ENCODE peak calls at places on chromosomes 11 and 22, in five cellular contexts. One of them, this sample, is unnamed. For H3K36me3, the result is how much of the 10 kb centered on the place peaks cover.

GRCh38 chr11:2459796-2460531 is 15.2 kb downstream of the KCNQ1 start:
- DNase-seq in MM.1S: peak
- DNase-seq in cardiac muscle cell: no peak
- DNase-seq in tibial artery: peak
- DNase-seq in PC-3: no peak
- DNase-seq in this sample: no peak

GRCh38 chr22:42902875-42903510 is 45.9 kb upstream of the ARFGAP3 start:
- DNase-seq in MM.1S: no peak
- DNase-seq in cardiac muscle cell: peak
- DNase-seq in tibial artery: no peak
- DNase-seq in PC-3: no peak
- DNase-seq in this sample: no peak

GRCh38 chr11:83008581-83008923 is 63.1 kb downstream of the RAB30 start:
- DNase-seq in MM.1S: no peak
- DNase-seq in cardiac muscle cell: no peak
- DNase-seq in tibial artery: no peak
- DNase-seq in PC-3: no peak
- DNase-seq in this sample: no peak

GRCh38 chr11:37699644-37700043 is 1101.6 kb upstream of the RAG2 start:
- DNase-seq in MM.1S: no peak
- DNase-seq in cardiac muscle cell: no peak
- DNase-seq in tibial artery: no peak
- DNase-seq in PC-3: no peak
- DNase-seq in this sample: no peak

GRCh38 chr11:117457835-117458234 is 130.2 kb downstream of the CEP164 start:
- DNase-seq in MM.1S: no peak
- DNase-seq in cardiac muscle cell: no peak
- DNase-seq in tibial artery: peak
- DNase-seq in PC-3: no peak
- DNase-seq in this sample: no peak

GRCh38 chr22:40665312-40665711 is 14.0 kb upstream of the MCHR1 start:
- DNase-seq in MM.1S: no peak
- DNase-seq in cardiac muscle cell: no peak
- DNase-seq in tibial artery: peak
- DNase-seq in PC-3: no peak
- DNase-seq in this sample: no peak

GRCh38 chr11:2921261-2921660 is 8.0 kb downstream of the PHLDA2 start:
- DNase-seq in MM.1S: no peak
- DNase-seq in cardiac muscle cell: no peak
- DNase-seq in tibial artery: no peak
- DNase-seq in PC-3: no peak
- DNase-seq in this sample: no peak

GRCh38 chr22:39522567-39523300 is 2.4 kb downstream of the ATF4 start:
- DNase-seq in MM.1S: no peak
- DNase-seq in cardiac muscle cell: peak
- DNase-seq in tibial artery: peak
- DNase-seq in PC-3: peak
- DNase-seq in this sample: peak

GRCh38 chr11:12473366-12473765 is 96.0 kb downstream of the PARVA start:
- DNase-seq in MM.1S: no peak
- DNase-seq in cardiac muscle cell: no peak
- DNase-seq in tibial artery: no peak
- DNase-seq in PC-3: no peak
- DNase-seq in this sample: no peak

GRCh38 chr11:111938687-111939160 is 1.6 kb downstream of the DIXDC1 start:
- DNase-seq in MM.1S: peak
- DNase-seq in cardiac muscle cell: no peak
- DNase-seq in tibial artery: no peak
- DNase-seq in PC-3: peak
- DNase-seq in this sample: no peak

GRCh38 chr11:11366793-11367192 is 13.7 kb upstream of the CSNK2A3 start:
- DNase-seq in MM.1S: no peak
- DNase-seq in cardiac muscle cell: peak
- DNase-seq in tibial artery: no peak
- DNase-seq in PC-3: peak
- DNase-seq in this sample: no peak

GRCh38 chr22:48806227-48806781 is 1021.4 kb downstream of the BRD1 start:
- DNase-seq in MM.1S: no peak
- DNase-seq in cardiac muscle cell: no peak
- DNase-seq in tibial artery: no peak
- DNase-seq in PC-3: no peak
- DNase-seq in this sample: no peak

GRCh38 chr11:2269601-2270321 is 627 bp downstream of the ASCL2 start:
- DNase-seq in MM.1S: no peak
- DNase-seq in cardiac muscle cell: peak
- DNase-seq in tibial artery: peak
- DNase-seq in PC-3: peak
- DNase-seq in this sample: peak

GRCh38 chr11:9001736-9002135 is 2.1 kb downstream of the NRIP3 start:
- DNase-seq in MM.1S: no peak
- DNase-seq in cardiac muscle cell: no peak
- DNase-seq in tibial artery: no peak
- DNase-seq in PC-3: peak
- DNase-seq in this sample: peak

GRCh38 chr22:43085658-43086606 is 3.3 kb downstream of the TTLL1 start:
- DNase-seq in MM.1S: peak
- DNase-seq in cardiac muscle cell: peak
- DNase-seq in tibial artery: no peak
- DNase-seq in PC-3: no peak
- DNase-seq in this sample: no peak

GRCh38 chr11:134062255-134063030 is 6.4 kb upstream of the JAM3 start:
- DNase-seq in MM.1S: no peak
- DNase-seq in cardiac muscle cell: no peak
- DNase-seq in tibial artery: no peak
- DNase-seq in PC-3: no peak
- DNase-seq in this sample: no peak

GRCh38 chr11:20342347-20343279 is 20.9 kb upstream of the HTATIP2 start:
- DNase-seq in MM.1S: no peak
- DNase-seq in cardiac muscle cell: peak
- DNase-seq in tibial artery: no peak
- DNase-seq in PC-3: no peak
- DNase-seq in this sample: no peak

GRCh38 chr11:95338430-95338991 is 107.5 kb upstream of the SESN3 start:
- DNase-seq in MM.1S: no peak
- DNase-seq in cardiac muscle cell: peak
- DNase-seq in tibial artery: peak
- DNase-seq in PC-3: no peak
- DNase-seq in this sample: no peak

GRCh38 chr11:58905716-58906547 is 33.4 kb upstream of the GLYATL1 start:
- DNase-seq in MM.1S: no peak
- DNase-seq in cardiac muscle cell: peak
- DNase-seq in tibial artery: peak
- DNase-seq in PC-3: peak
- DNase-seq in this sample: peak

GRCh38 chr11:64649304-64649703 is 58.3 kb downstream of the SLC22A12 start:
- DNase-seq in MM.1S: no peak
- DNase-seq in cardiac muscle cell: peak
- DNase-seq in tibial artery: no peak
- DNase-seq in PC-3: peak
- DNase-seq in this sample: no peak

GRCh38 chr22:20464096-20464614 is 26.5 kb upstream of the SCARF2 start:
- DNase-seq in MM.1S: peak
- DNase-seq in cardiac muscle cell: no peak
- DNase-seq in tibial artery: no peak
- DNase-seq in PC-3: no peak
- DNase-seq in this sample: no peak

GRCh38 chr11:12701815-12702214 is 27.6 kb downstream of the TEAD1 start:
- DNase-seq in MM.1S: no peak
- DNase-seq in cardiac muscle cell: no peak
- DNase-seq in tibial artery: no peak
- DNase-seq in PC-3: no peak
- DNase-seq in this sample: no peak

GRCh38 chr22:42432020-42432596 is at the start of gene NFAM1:
- DNase-seq in MM.1S: no peak
- DNase-seq in cardiac muscle cell: no peak
- DNase-seq in tibial artery: peak
- DNase-seq in PC-3: no peak
- DNase-seq in this sample: no peak

GRCh38 chr11:66866420-66867010 is 9.7 kb downstream of the LRFN4 start:
- DNase-seq in MM.1S: no peak
- DNase-seq in cardiac muscle cell: no peak
- DNase-seq in tibial artery: no peak
- DNase-seq in PC-3: no peak
- DNase-seq in this sample: no peak

GRCh38 chr11:5922749-5923426 is 19.2 kb upstream of the OR56A3 start:
- DNase-seq in MM.1S: no peak
- DNase-seq in cardiac muscle cell: no peak
- DNase-seq in tibial artery: no peak
- DNase-seq in PC-3: peak
- DNase-seq in this sample: no peak

GRCh38 chr11:6251990-6252473 is 7.6 kb upstream of the CCKBR start:
- DNase-seq in MM.1S: no peak
- DNase-seq in cardiac muscle cell: no peak
- DNase-seq in tibial artery: no peak
- DNase-seq in PC-3: no peak
- DNase-seq in this sample: no peak

GRCh38 chr11:3166268-3167142 is 1.4 kb upstream of the OSBPL5 start:
- DNase-seq in MM.1S: no peak
- DNase-seq in cardiac muscle cell: no peak
- DNase-seq in tibial artery: peak
- DNase-seq in PC-3: no peak
- DNase-seq in this sample: no peak

GRCh38 chr11:87739766-87740165 is 435.5 kb downstream of the RAB38 start:
- DNase-seq in MM.1S: no peak
- DNase-seq in cardiac muscle cell: no peak
- DNase-seq in tibial artery: no peak
- DNase-seq in PC-3: no peak
- DNase-seq in this sample: no peak

GRCh38 chr11:12092714-12093113 is 17.7 kb upstream of the MICAL2 start:
- DNase-seq in MM.1S: no peak
- DNase-seq in cardiac muscle cell: no peak
- DNase-seq in tibial artery: peak
- DNase-seq in PC-3: no peak
- DNase-seq in this sample: no peak

GRCh38 chr22:24323233-24323632 is 52.6 kb downstream of the SPECC1L start:
- DNase-seq in MM.1S: no peak
- DNase-seq in cardiac muscle cell: no peak
- DNase-seq in tibial artery: no peak
- DNase-seq in PC-3: no peak
- DNase-seq in this sample: no peak

GRCh38 chr22:24325105-24325757 is 54.6 kb downstream of the SPECC1L start:
- DNase-seq in MM.1S: peak
- DNase-seq in cardiac muscle cell: peak
- DNase-seq in tibial artery: no peak
- DNase-seq in PC-3: peak
- DNase-seq in this sample: peak

GRCh38 chr22:24324137-24324536 is 53.5 kb downstream of the SPECC1L start:
- DNase-seq in MM.1S: no peak
- DNase-seq in cardiac muscle cell: no peak
- DNase-seq in tibial artery: no peak
- DNase-seq in PC-3: no peak
- DNase-seq in this sample: no peak

GRCh38 chr22:24322522-24322921 is 51.9 kb downstream of the SPECC1L start:
- DNase-seq in MM.1S: no peak
- DNase-seq in cardiac muscle cell: no peak
- DNase-seq in tibial artery: no peak
- DNase-seq in PC-3: no peak
- DNase-seq in this sample: no peak

GRCh38 chr22:24323695-24324094 is 53.1 kb downstream of the SPECC1L start:
- DNase-seq in MM.1S: no peak
- DNase-seq in cardiac muscle cell: no peak
- DNase-seq in tibial artery: no peak
- DNase-seq in PC-3: no peak
- DNase-seq in this sample: no peak
- H3K36me3 ChIP-seq in MM.1S: under half
- H3K36me3 ChIP-seq in cardiac muscle cell: under half
- H3K36me3 ChIP-seq in tibial artery: under half
- H3K36me3 ChIP-seq in PC-3: under half
- H3K36me3 ChIP-seq in this sample: half or more

DNA sequence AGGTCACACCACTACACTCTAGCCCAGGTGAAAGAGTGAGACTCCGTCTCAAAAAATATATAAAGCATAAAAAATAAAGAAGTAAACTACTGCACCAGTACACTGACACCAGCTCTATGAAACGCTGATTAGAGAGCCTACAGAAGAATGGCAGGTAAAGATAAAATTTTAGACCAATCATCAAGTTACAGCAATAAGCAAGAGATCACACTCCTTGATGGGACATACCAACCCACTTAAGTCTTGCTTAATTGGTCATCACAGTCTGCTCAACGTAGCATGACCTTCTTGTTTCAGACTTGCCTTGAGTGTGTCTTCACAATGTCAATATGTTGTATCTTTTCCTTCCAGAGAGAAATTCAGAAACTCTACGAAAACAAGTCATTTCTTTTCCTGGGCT is 12.5 kb downstream of the SRPRA start:
- DNase-seq in MM.1S: no peak
- DNase-seq in cardiac muscle cell: no peak
- DNase-seq in tibial artery: no peak
- DNase-seq in PC-3: no peak
- DNase-seq in this sample: no peak
- H3K36me3 ChIP-seq in MM.1S: under half
- H3K36me3 ChIP-seq in cardiac muscle cell: under half
- H3K36me3 ChIP-seq in tibial artery: under half
- H3K36me3 ChIP-seq in PC-3: under half
- H3K36me3 ChIP-seq in this sample: under half

GRCh38 chr11:108289699-108290098 is 66.8 kb downstream of the ATM start:
- DNase-seq in MM.1S: no peak
- DNase-seq in cardiac muscle cell: no peak
- DNase-seq in tibial artery: no peak
- DNase-seq in PC-3: peak
- DNase-seq in this sample: no peak
- H3K36me3 ChIP-seq in MM.1S: under half
- H3K36me3 ChIP-seq in cardiac muscle cell: under half
- H3K36me3 ChIP-seq in tibial artery: half or more
- H3K36me3 ChIP-seq in PC-3: under half
- H3K36me3 ChIP-seq in this sample: under half

GRCh38 chr11:61404641-61405040 is 12.3 kb downstream of the TMEM216 start:
- DNase-seq in MM.1S: no peak
- DNase-seq in cardiac muscle cell: no peak
- DNase-seq in tibial artery: no peak
- DNase-seq in PC-3: no peak
- DNase-seq in this sample: no peak
- H3K36me3 ChIP-seq in MM.1S: under half
- H3K36me3 ChIP-seq in cardiac muscle cell: half or more
- H3K36me3 ChIP-seq in tibial artery: half or more
- H3K36me3 ChIP-seq in PC-3: half or more
- H3K36me3 ChIP-seq in this sample: half or more

DNA sequence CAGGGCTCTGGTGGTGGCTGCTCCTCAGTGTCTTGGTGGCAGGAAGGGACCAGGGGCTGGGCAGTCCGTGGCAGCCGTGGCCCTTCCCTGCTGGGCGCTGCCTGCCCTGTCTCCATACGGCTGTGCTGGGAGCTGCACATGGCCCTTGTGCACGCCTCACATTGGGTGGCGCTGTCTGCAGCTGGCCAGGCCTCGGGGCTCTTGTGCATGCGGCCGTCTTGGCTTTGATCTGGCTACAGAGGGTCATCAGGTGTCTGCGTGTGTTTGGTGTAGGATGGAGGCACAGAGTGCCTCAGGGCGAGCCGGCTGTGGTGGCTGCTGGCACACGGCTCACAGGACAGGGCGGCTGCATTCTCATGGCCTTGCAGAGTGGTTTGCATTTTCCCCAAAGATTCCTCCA is 34.8 kb downstream of the MUC6 start:
- DNase-seq in MM.1S: no peak
- DNase-seq in cardiac muscle cell: no peak
- DNase-seq in tibial artery: no peak
- DNase-seq in PC-3: no peak
- DNase-seq in this sample: no peak
- H3K36me3 ChIP-seq in MM.1S: under half
- H3K36me3 ChIP-seq in cardiac muscle cell: under half
- H3K36me3 ChIP-seq in tibial artery: half or more
- H3K36me3 ChIP-seq in PC-3: under half
- H3K36me3 ChIP-seq in this sample: under half